ENCODE peak calls at places on chromosomes 3 and 15, in seven cellular contexts. I is A673, S is heart left ventricle, R is astrocyte of the cerebellum, K is epithelial cell of proximal tubule, F is H9, Z is GM12865. H is an unnamed sample.

GRCh38 chr3:194279106-194279505 is 72.0 kb downstream of the CPN2 start:
- DNase-seq in I (no peak), S (no peak), R (no peak), K (no peak), F (peak; percentile 12), Z (no peak), H (no peak)

GRCh38 chr15:88269371-88270062 is 13.0 kb upstream of the NTRK3 start:
- DNase-seq in I (no peak), S (no peak), R (no peak), K (no peak), F (no peak), Z (no peak), H (no peak)

GRCh38 chr15:99106417-99107220 is 1.7 kb downstream of the SYNM start:
- DNase-seq in I (no peak), S (peak; percentile 68), R (no peak), K (no peak), F (no peak), Z (no peak), H (no peak)

GRCh38 chr3:135752851-135753250 is 212.7 kb upstream of the PPP2R3A start:
- DNase-seq in I (peak; percentile 14), S (no peak), R (no peak), K (no peak), F (no peak), Z (peak; percentile 8), H (no peak)

GRCh38 chr3:65883614-65884013 is 155.1 kb downstream of the MAGI1 start:
- DNase-seq in I (no peak), S (no peak), R (no peak), K (no peak), F (no peak), Z (no peak), H (no peak)

GRCh38 chr3:32843504-32844321 is 25.9 kb downstream of the TRIM71 start:
- DNase-seq in I (peak; percentile 96), S (no peak), R (no peak), K (no peak), F (peak; percentile 84), Z (no peak), H (no peak)

GRCh38 chr3:155416500-155417118 is 123.1 kb upstream of the STRIT1 start:
- DNase-seq in I (no peak), S (no peak), R (no peak), K (no peak), F (no peak), Z (no peak), H (peak; percentile 32)

GRCh38 chr15:34436956-34437442 is 609 bp downstream of the GOLGA8A start:
- DNase-seq in I (peak; percentile 56), S (peak; percentile 28), R (no peak), K (no peak), F (peak; percentile 39), Z (peak; percentile 60), H (no peak)

GRCh38 chr3:99659032-99659431 is 20.6 kb downstream of the COL8A1 start:
- DNase-seq in I (no peak), S (peak; percentile 25), R (peak; percentile 93), K (peak; percentile 95), F (no peak), Z (no peak), H (peak; percentile 98)

GRCh38 chr3:161975201-161975600 is 478.6 kb downstream of the OTOL1 start:
- DNase-seq in I (no peak), S (no peak), R (no peak), K (no peak), F (no peak), Z (no peak), H (no peak)

GRCh38 chr3:161964856-161965255 is 468.2 kb downstream of the OTOL1 start:
- DNase-seq in I (no peak), S (no peak), R (no peak), K (no peak), F (no peak), Z (no peak), H (no peak)

GRCh38 chr3:161969867-161970266 is 473.3 kb downstream of the OTOL1 start:
- DNase-seq in I (no peak), S (no peak), R (no peak), K (no peak), F (no peak), Z (no peak), H (no peak)
- TF ChIP-seq CTCF in I (no peak), S (no peak), R (no peak), K (no peak), F (no peak), Z (no peak), H (no peak)

GRCh38 chr3:53788038-53788437 is 58.2 kb downstream of the CHDH start:
- DNase-seq in I (no peak), S (no peak), R (no peak), K (no peak), F (no peak), Z (no peak), H (no peak)

GRCh38 chr3:53789459-53789858 is 56.8 kb downstream of the CHDH start:
- DNase-seq in I (peak; percentile 5), S (no peak), R (no peak), K (no peak), F (no peak), Z (no peak), H (no peak)

GRCh38 chr3:53791317-53791716 is 54.9 kb downstream of the CHDH start:
- DNase-seq in I (no peak), S (no peak), R (no peak), K (no peak), F (no peak), Z (no peak), H (no peak)

GRCh38 chr3:53787016-53787415 is 59.2 kb downstream of the CHDH start:
- DNase-seq in I (no peak), S (no peak), R (no peak), K (no peak), F (no peak), Z (no peak), H (no peak)

GRCh38 chr3:53790470-53790869 is 55.7 kb downstream of the CHDH start:
- DNase-seq in I (no peak), S (no peak), R (no peak), K (no peak), F (no peak), Z (no peak), H (no peak)
- TF ChIP-seq CTCF in I (no peak), S (no peak), R (no peak), K (no peak), F (no peak), Z (no peak), H (no peak)

DNA sequence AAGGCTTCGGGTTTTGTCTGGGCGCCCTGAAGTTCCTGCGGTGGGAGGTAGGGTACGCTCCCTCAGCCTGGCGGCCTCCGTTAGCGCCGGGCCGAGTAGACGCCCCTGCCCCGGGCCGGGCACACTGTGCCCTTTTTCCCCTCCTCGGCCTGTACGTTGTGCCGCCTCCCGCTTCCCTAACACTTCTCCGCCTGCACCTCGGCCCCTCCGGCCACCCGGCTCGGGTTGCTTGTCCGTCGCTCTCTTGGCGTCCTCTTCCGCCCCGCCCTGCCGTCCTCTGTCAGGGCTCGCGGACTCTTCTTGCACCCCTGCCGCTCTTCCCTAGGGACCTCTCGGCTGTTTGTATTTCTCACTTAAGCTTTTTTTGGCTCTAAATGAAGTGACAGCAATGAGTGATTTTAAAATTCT is 384 bp downstream of the KNL1 start:
- DNase-seq in I (peak; percentile 77), S (peak; percentile 34), R (no peak), K (no peak), F (peak; percentile 69), Z (peak; percentile 87), H (no peak)
- TF ChIP-seq CTCF in I (no peak), S (no peak), R (peak; percentile 34), K (peak; percentile 14), F (peak; percentile 15), Z (peak; percentile 15), H (peak; percentile 14)

GRCh38 chr3:27253831-27254230 is 115.4 kb downstream of the NEK10 start:
- DNase-seq in I (peak; percentile 51), S (no peak), R (peak; percentile 16), K (peak; percentile 1), F (peak; percentile 64), Z (peak; percentile 44), H (no peak)
- TF ChIP-seq CTCF in I (peak; percentile 51), S (peak; percentile 50), R (peak; percentile 55), K (peak; percentile 75), F (peak; percentile 73), Z (peak; percentile 36), H (peak; percentile 62)

GRCh38 chr3:185084402-185084801 is 68.5 kb downstream of the C3orf70 start:
- DNase-seq in I (no peak), S (no peak), R (no peak), K (no peak), F (no peak), Z (no peak), H (no peak)

GRCh38 chr3:185082149-185082548 is 70.7 kb downstream of the C3orf70 start:
- DNase-seq in I (no peak), S (no peak), R (no peak), K (peak; percentile 19), F (no peak), Z (no peak), H (peak; percentile 26)

GRCh38 chr3:185082829-185083228 is 70.0 kb downstream of the C3orf70 start:
- DNase-seq in I (no peak), S (no peak), R (no peak), K (no peak), F (no peak), Z (no peak), H (no peak)

GRCh38 chr3:185087419-185087818 is 65.4 kb downstream of the C3orf70 start:
- DNase-seq in I (no peak), S (no peak), R (no peak), K (no peak), F (no peak), Z (no peak), H (no peak)

GRCh38 chr3:185084883-185085282 is 68.0 kb downstream of the C3orf70 start:
- DNase-seq in I (no peak), S (no peak), R (no peak), K (no peak), F (no peak), Z (no peak), H (no peak)
- TF ChIP-seq CTCF in I (no peak), S (no peak), R (no peak), K (peak; percentile 8), F (peak; percentile 34), Z (no peak), H (peak; percentile 4)

DNA sequence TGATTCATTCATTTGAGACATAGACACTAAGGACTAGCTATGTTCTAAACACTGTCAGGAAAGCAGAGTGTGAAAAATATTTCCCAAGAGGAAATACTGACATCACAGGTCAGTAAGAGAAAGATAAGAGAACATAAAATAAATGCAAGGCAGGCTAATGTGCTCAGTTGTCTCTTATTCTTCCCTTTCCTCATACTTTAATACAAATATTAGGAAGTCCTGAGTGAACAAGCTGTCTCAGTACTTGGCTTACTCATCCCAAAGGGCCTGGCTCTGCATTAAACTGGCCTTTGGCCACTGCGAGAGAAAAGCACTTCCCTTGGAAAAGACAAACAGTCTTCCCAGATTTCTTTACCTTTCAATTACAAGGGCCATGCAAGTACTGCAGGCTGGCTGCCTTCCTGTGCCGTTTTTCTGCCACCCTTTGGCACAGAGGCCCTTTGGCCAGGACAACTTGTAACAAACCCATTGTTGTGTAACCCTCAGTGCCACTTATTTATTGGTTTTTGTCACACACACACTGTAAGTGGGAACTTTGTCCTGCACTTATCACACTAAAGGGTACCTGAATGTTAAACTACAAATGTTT is 31.7 kb downstream of the EDC3 start:
- DNase-seq in I (no peak), S (no peak), R (no peak), K (no peak), F (no peak), Z (no peak), H (no peak)
- TF ChIP-seq CTCF in I (no peak), S (no peak), R (no peak), K (no peak), F (no peak), Z (no peak), H (no peak)